ENCODE peak calls at places on chromosomes 6 and 20, in seven cellular contexts. One of them, this sample, is unnamed.
A peak's percentile ranks its signal among the peaks of the same experiment; 100 is the strongest.

GRCh38 chr20:53888510-53888909 is 181.9 kb downstream of the BCAS1 start:
- DNase-seq in IMR-90: no peak
- DNase-seq in tibial artery: no peak
- DNase-seq in colonic mucosa: no peak
- DNase-seq in brain microvascular endothelial cell: no peak
- DNase-seq in GM23248: no peak
- DNase-seq in mammary epithelial cell: no peak
- DNase-seq in this sample: no peak

GRCh38 chr6:36975231-36976004 is 10.6 kb downstream of the MTCH1 start:
- DNase-seq in IMR-90: no peak
- DNase-seq in tibial artery: no peak
- DNase-seq in colonic mucosa: no peak
- DNase-seq in brain microvascular endothelial cell: no peak
- DNase-seq in GM23248: no peak
- DNase-seq in mammary epithelial cell: no peak
- DNase-seq in this sample: no peak

GRCh38 chr6:111758608-111759293 is 114.5 kb downstream of the FYN start:
- DNase-seq in IMR-90: no peak
- DNase-seq in tibial artery: no peak
- DNase-seq in colonic mucosa: no peak
- DNase-seq in brain microvascular endothelial cell: no peak
- DNase-seq in GM23248: no peak
- DNase-seq in mammary epithelial cell: no peak
- DNase-seq in this sample: no peak

GRCh38 chr20:59958626-59959025 is 403 bp downstream of the CDH26 start:
- DNase-seq in IMR-90: no peak
- DNase-seq in tibial artery: no peak
- DNase-seq in colonic mucosa: no peak
- DNase-seq in brain microvascular endothelial cell: no peak
- DNase-seq in GM23248: no peak
- DNase-seq in mammary epithelial cell: no peak
- DNase-seq in this sample: no peak

GRCh38 chr6:14862845-14863244 is 383.0 kb upstream of the JARID2 start:
- DNase-seq in IMR-90: no peak
- DNase-seq in tibial artery: no peak
- DNase-seq in colonic mucosa: no peak
- DNase-seq in brain microvascular endothelial cell: no peak
- DNase-seq in GM23248: no peak
- DNase-seq in mammary epithelial cell: no peak
- DNase-seq in this sample: no peak

GRCh38 chr6:105593805-105594231 is 190.9 kb upstream of the PREP start:
- DNase-seq in IMR-90: peak; percentile 51
- DNase-seq in tibial artery: no peak
- DNase-seq in colonic mucosa: no peak
- DNase-seq in brain microvascular endothelial cell: no peak
- DNase-seq in GM23248: peak; percentile 22
- DNase-seq in mammary epithelial cell: no peak
- DNase-seq in this sample: no peak

GRCh38 chr20:17612287-17612974 is 42.6 kb downstream of the DSTN start:
- DNase-seq in IMR-90: peak; percentile 50
- DNase-seq in tibial artery: peak; percentile 47
- DNase-seq in colonic mucosa: no peak
- DNase-seq in brain microvascular endothelial cell: peak; percentile 82
- DNase-seq in GM23248: peak; percentile 80
- DNase-seq in mammary epithelial cell: peak; percentile 41
- DNase-seq in this sample: peak; percentile 65

GRCh38 chr6:156028310-156029131 is 572.9 kb upstream of the NOX3 start:
- DNase-seq in IMR-90: no peak
- DNase-seq in tibial artery: no peak
- DNase-seq in colonic mucosa: no peak
- DNase-seq in brain microvascular endothelial cell: no peak
- DNase-seq in GM23248: no peak
- DNase-seq in mammary epithelial cell: no peak
- DNase-seq in this sample: no peak

GRCh38 chr6:141452354-141452686 is 680.4 kb upstream of the GJE1 start:
- DNase-seq in IMR-90: no peak
- DNase-seq in tibial artery: no peak
- DNase-seq in colonic mucosa: no peak
- DNase-seq in brain microvascular endothelial cell: no peak
- DNase-seq in GM23248: no peak
- DNase-seq in mammary epithelial cell: no peak
- DNase-seq in this sample: no peak

GRCh38 chr6:150241751-150242150 is 98.9 kb downstream of the PPP1R14C start:
- DNase-seq in IMR-90: no peak
- DNase-seq in tibial artery: no peak
- DNase-seq in colonic mucosa: no peak
- DNase-seq in brain microvascular endothelial cell: no peak
- DNase-seq in GM23248: no peak
- DNase-seq in mammary epithelial cell: no peak
- DNase-seq in this sample: no peak

GRCh38 chr6:35919085-35919826 is 1.6 kb downstream of the SRPK1 start:
- DNase-seq in IMR-90: peak; percentile 57
- DNase-seq in tibial artery: no peak
- DNase-seq in colonic mucosa: no peak
- DNase-seq in brain microvascular endothelial cell: no peak
- DNase-seq in GM23248: peak; percentile 60
- DNase-seq in mammary epithelial cell: peak; percentile 68
- DNase-seq in this sample: no peak

GRCh38 chr6:38789256-38789655 is 74.1 kb downstream of the DNAH8 start:
- DNase-seq in IMR-90: no peak
- DNase-seq in tibial artery: no peak
- DNase-seq in colonic mucosa: no peak
- DNase-seq in brain microvascular endothelial cell: no peak
- DNase-seq in GM23248: no peak
- DNase-seq in mammary epithelial cell: no peak
- DNase-seq in this sample: no peak

GRCh38 chr20:20000223-20000968 is 16.8 kb upstream of the NAA20 start:
- DNase-seq in IMR-90: no peak
- DNase-seq in tibial artery: no peak
- DNase-seq in colonic mucosa: no peak
- DNase-seq in brain microvascular endothelial cell: no peak
- DNase-seq in GM23248: no peak
- DNase-seq in mammary epithelial cell: no peak
- DNase-seq in this sample: no peak

GRCh38 chr6:2918936-2919335 is 15.8 kb upstream of the SERPINB9 start:
- DNase-seq in IMR-90: no peak
- DNase-seq in tibial artery: no peak
- DNase-seq in colonic mucosa: peak; percentile 14
- DNase-seq in brain microvascular endothelial cell: no peak
- DNase-seq in GM23248: no peak
- DNase-seq in mammary epithelial cell: no peak
- DNase-seq in this sample: no peak

GRCh38 chr20:53943522-53944291 is 126.7 kb downstream of the BCAS1 start:
- DNase-seq in IMR-90: peak; percentile 39
- DNase-seq in tibial artery: no peak
- DNase-seq in colonic mucosa: no peak
- DNase-seq in brain microvascular endothelial cell: no peak
- DNase-seq in GM23248: peak; percentile 66
- DNase-seq in mammary epithelial cell: no peak
- DNase-seq in this sample: no peak

GRCh38 chr20:25992146-25992545 is 295.5 kb upstream of the ZNF337 start:
- DNase-seq in IMR-90: no peak
- DNase-seq in tibial artery: no peak
- DNase-seq in colonic mucosa: no peak
- DNase-seq in brain microvascular endothelial cell: no peak
- DNase-seq in GM23248: no peak
- DNase-seq in mammary epithelial cell: no peak
- DNase-seq in this sample: no peak
- H3K4me3 ChIP-seq in IMR-90: no peak overlapping the region
- H3K4me3 ChIP-seq in tibial artery: no peak overlapping the region
- H3K4me3 ChIP-seq in colonic mucosa: no peak overlapping the region
- H3K4me3 ChIP-seq in brain microvascular endothelial cell: no peak overlapping the region
- H3K4me3 ChIP-seq in GM23248: no peak overlapping the region
- H3K4me3 ChIP-seq in mammary epithelial cell: no peak overlapping the region
- H3K4me3 ChIP-seq in this sample: no peak overlapping the region

DNA sequence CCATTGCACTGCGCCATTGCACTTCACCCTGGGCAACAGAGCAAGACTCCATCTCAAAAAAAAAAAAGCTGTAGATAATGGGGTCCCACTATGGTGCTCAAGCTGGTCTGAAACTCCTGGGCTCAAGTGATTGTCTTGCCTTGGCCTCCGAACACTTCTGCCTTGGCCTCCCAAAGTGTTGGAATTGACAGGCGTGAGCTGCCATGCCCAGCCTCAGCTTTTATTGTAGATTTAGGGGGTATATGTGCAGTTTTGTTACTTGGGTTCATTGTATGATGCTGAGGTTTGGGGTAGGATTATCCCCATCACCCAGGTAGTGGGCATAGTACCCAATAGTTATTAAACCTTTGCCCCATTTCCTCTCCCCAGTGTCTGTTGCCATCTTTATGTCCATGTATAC is 11.4 kb downstream of the HSPA1B start:
- DNase-seq in IMR-90: no peak
- DNase-seq in tibial artery: no peak
- DNase-seq in colonic mucosa: no peak
- DNase-seq in brain microvascular endothelial cell: no peak
- DNase-seq in GM23248: no peak
- DNase-seq in mammary epithelial cell: no peak
- DNase-seq in this sample: no peak
- H3K36me3 ChIP-seq in IMR-90: peaks cover 43% of the 10 kb centered on the region
- H3K36me3 ChIP-seq in tibial artery: peaks cover 59% of the 10 kb centered on the region
- H3K36me3 ChIP-seq in colonic mucosa: peaks cover 10% of the 10 kb centered on the region
- H3K36me3 ChIP-seq in brain microvascular endothelial cell: peaks cover 46% of the 10 kb centered on the region
- H3K36me3 ChIP-seq in GM23248: peaks cover 51% of the 10 kb centered on the region
- H3K36me3 ChIP-seq in mammary epithelial cell: peaks cover 26% of the 10 kb centered on the region
- H3K36me3 ChIP-seq in this sample: peaks cover 50% of the 10 kb centered on the region

DNA sequence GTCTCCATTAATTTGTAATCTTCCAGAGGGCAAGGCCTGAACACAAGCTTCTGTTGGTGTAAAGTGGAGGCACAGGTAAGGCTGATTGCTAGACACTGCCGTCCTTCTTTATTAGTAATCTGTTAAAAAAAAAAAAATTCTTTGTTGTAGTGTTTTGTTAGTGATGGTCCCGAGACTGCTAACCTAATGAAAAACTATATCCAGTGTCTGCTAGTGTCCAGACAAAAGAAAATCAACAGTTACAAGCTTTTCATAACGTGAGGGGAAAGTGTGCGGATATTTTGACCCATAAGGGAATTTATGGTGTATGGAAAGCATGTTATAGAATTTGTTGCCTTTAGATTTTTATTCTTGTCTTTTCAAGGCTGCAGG is 4.2 kb upstream of the HIVEP1 start:
- DNase-seq in IMR-90: no peak
- DNase-seq in tibial artery: no peak
- DNase-seq in colonic mucosa: no peak
- DNase-seq in brain microvascular endothelial cell: no peak
- DNase-seq in GM23248: no peak
- DNase-seq in mammary epithelial cell: no peak
- DNase-seq in this sample: no peak
- H3K4me3 ChIP-seq in IMR-90: peak overlapping the region; percentile 83
- H3K4me3 ChIP-seq in tibial artery: peak overlapping the region; percentile 88
- H3K4me3 ChIP-seq in colonic mucosa: peak overlapping the region; percentile 41
- H3K4me3 ChIP-seq in brain microvascular endothelial cell: peak overlapping the region; percentile 74
- H3K4me3 ChIP-seq in GM23248: peak overlapping the region; percentile 80
- H3K4me3 ChIP-seq in mammary epithelial cell: peak overlapping the region; percentile 71
- H3K4me3 ChIP-seq in this sample: peak overlapping the region; percentile 73

GRCh38 chr20:47235111-47235510 is 121.4 kb downstream of the ZMYND8 start:
- DNase-seq in IMR-90: no peak
- DNase-seq in tibial artery: no peak
- DNase-seq in colonic mucosa: no peak
- DNase-seq in brain microvascular endothelial cell: no peak
- DNase-seq in GM23248: no peak
- DNase-seq in mammary epithelial cell: no peak
- DNase-seq in this sample: no peak
- H3K36me3 ChIP-seq in IMR-90: peaks cover 36% of the 10 kb centered on the region
- H3K36me3 ChIP-seq in tibial artery: peaks cover 75% of the 10 kb centered on the region
- H3K36me3 ChIP-seq in colonic mucosa: peaks cover 6% of the 10 kb centered on the region
- H3K36me3 ChIP-seq in brain microvascular endothelial cell: peaks cover 31% of the 10 kb centered on the region
- H3K36me3 ChIP-seq in GM23248: peaks cover 29% of the 10 kb centered on the region
- H3K36me3 ChIP-seq in mammary epithelial cell: peaks cover 40% of the 10 kb centered on the region
- H3K36me3 ChIP-seq in this sample: peaks cover 96% of the 10 kb centered on the region

GRCh38 chr6:6002005-6002808 is 4.5 kb downstream of the NRN1 start:
- DNase-seq in IMR-90: no peak
- DNase-seq in tibial artery: no peak
- DNase-seq in colonic mucosa: no peak
- DNase-seq in brain microvascular endothelial cell: no peak
- DNase-seq in GM23248: peak; percentile 56
- DNase-seq in mammary epithelial cell: no peak
- DNase-seq in this sample: no peak

GRCh38 chr6:6003334-6004146 is 3.2 kb downstream of the NRN1 start:
- DNase-seq in IMR-90: no peak
- DNase-seq in tibial artery: no peak
- DNase-seq in colonic mucosa: no peak
- DNase-seq in brain microvascular endothelial cell: peak; percentile 22
- DNase-seq in GM23248: peak; percentile 77
- DNase-seq in mammary epithelial cell: peak; percentile 38
- DNase-seq in this sample: peak; percentile 63

GRCh38 chr6:6001443-6001842 is 5.3 kb downstream of the NRN1 start:
- DNase-seq in IMR-90: no peak
- DNase-seq in tibial artery: no peak
- DNase-seq in colonic mucosa: no peak
- DNase-seq in brain microvascular endothelial cell: no peak
- DNase-seq in GM23248: peak; percentile 20
- DNase-seq in mammary epithelial cell: no peak
- DNase-seq in this sample: no peak

GRCh38 chr6:6004147-6004995 is 2.4 kb downstream of the NRN1 start:
- DNase-seq in IMR-90: no peak
- DNase-seq in tibial artery: no peak
- DNase-seq in colonic mucosa: no peak
- DNase-seq in brain microvascular endothelial cell: peak; percentile 16
- DNase-seq in GM23248: peak; percentile 61
- DNase-seq in mammary epithelial cell: peak; percentile 17
- DNase-seq in this sample: no peak

GRCh38 chr6:6002809-6003333 is 3.9 kb downstream of the NRN1 start:
- DNase-seq in IMR-90: no peak
- DNase-seq in tibial artery: no peak
- DNase-seq in colonic mucosa: no peak
- DNase-seq in brain microvascular endothelial cell: no peak
- DNase-seq in GM23248: no peak
- DNase-seq in mammary epithelial cell: no peak
- DNase-seq in this sample: no peak
- H3K4me3 ChIP-seq in IMR-90: no peak overlapping the region
- H3K4me3 ChIP-seq in tibial artery: peak overlapping the region; percentile 56
- H3K4me3 ChIP-seq in colonic mucosa: no peak overlapping the region
- H3K4me3 ChIP-seq in brain microvascular endothelial cell: peak overlapping the region; percentile 50
- H3K4me3 ChIP-seq in GM23248: peak overlapping the region; percentile 100
- H3K4me3 ChIP-seq in mammary epithelial cell: no peak overlapping the region
- H3K4me3 ChIP-seq in this sample: peak overlapping the region; percentile 57